ENCODE peak calls at places on chromosome 13, in eight cellular contexts. One of them, this sample, is unnamed. For H3K9me3, the result is how much of the 10 kb centered on the place peaks cover.

GRCh38 chr13:112246731-112247470 is 129.3 kb upstream of the SPACA7 start:
- DNase-seq in tibial artery: no peak
- DNase-seq in ascending aorta: no peak
- DNase-seq in ovary: no peak
- DNase-seq in tibial nerve: no peak
- DNase-seq in endodermal cell: no peak
- DNase-seq in body of pancreas: no peak
- DNase-seq in cardiac muscle cell: no peak
- DNase-seq in this sample: no peak

GRCh38 chr13:78601124-78601885 is 2.0 kb downstream of the POU4F1 start:
- DNase-seq in tibial artery: no peak
- DNase-seq in ascending aorta: no peak
- DNase-seq in ovary: no peak
- DNase-seq in tibial nerve: no peak
- DNase-seq in endodermal cell: peak
- DNase-seq in body of pancreas: no peak
- DNase-seq in cardiac muscle cell: peak
- DNase-seq in this sample: no peak

GRCh38 chr13:106530907-106531520 is 4.4 kb downstream of the EFNB2 start:
- DNase-seq in tibial artery: no peak
- DNase-seq in ascending aorta: no peak
- DNase-seq in ovary: no peak
- DNase-seq in tibial nerve: no peak
- DNase-seq in endodermal cell: no peak
- DNase-seq in body of pancreas: no peak
- DNase-seq in cardiac muscle cell: no peak
- DNase-seq in this sample: no peak

GRCh38 chr13:107348471-107348870 is 780.5 kb upstream of the ARGLU1 start:
- DNase-seq in tibial artery: no peak
- DNase-seq in ascending aorta: no peak
- DNase-seq in ovary: no peak
- DNase-seq in tibial nerve: no peak
- DNase-seq in endodermal cell: no peak
- DNase-seq in body of pancreas: no peak
- DNase-seq in cardiac muscle cell: peak
- DNase-seq in this sample: no peak

GRCh38 chr13:51151463-51151862 is 40.4 kb upstream of the C13orf42 start:
- DNase-seq in tibial artery: no peak
- DNase-seq in ascending aorta: no peak
- DNase-seq in ovary: no peak
- DNase-seq in tibial nerve: no peak
- DNase-seq in endodermal cell: no peak
- DNase-seq in body of pancreas: no peak
- DNase-seq in cardiac muscle cell: no peak
- DNase-seq in this sample: no peak

GRCh38 chr13:51768976-51769375 is 35.0 kb downstream of the DHRS12 start:
- DNase-seq in tibial artery: no peak
- DNase-seq in ascending aorta: no peak
- DNase-seq in ovary: no peak
- DNase-seq in tibial nerve: no peak
- DNase-seq in endodermal cell: no peak
- DNase-seq in body of pancreas: no peak
- DNase-seq in cardiac muscle cell: no peak
- DNase-seq in this sample: no peak

GRCh38 chr13:78655906-78656305 is 3.0 kb downstream of the OBI1 start:
- DNase-seq in tibial artery: no peak
- DNase-seq in ascending aorta: no peak
- DNase-seq in ovary: no peak
- DNase-seq in tibial nerve: no peak
- DNase-seq in endodermal cell: no peak
- DNase-seq in body of pancreas: no peak
- DNase-seq in cardiac muscle cell: no peak
- DNase-seq in this sample: no peak

GRCh38 chr13:109315481-109315880 is 470.9 kb downstream of the IRS2 start:
- DNase-seq in tibial artery: no peak
- DNase-seq in ascending aorta: no peak
- DNase-seq in ovary: no peak
- DNase-seq in tibial nerve: no peak
- DNase-seq in endodermal cell: no peak
- DNase-seq in body of pancreas: no peak
- DNase-seq in cardiac muscle cell: no peak
- DNase-seq in this sample: no peak

GRCh38 chr13:83824561-83824960 is 57.7 kb downstream of the SLITRK1 start:
- DNase-seq in tibial artery: no peak
- DNase-seq in ascending aorta: no peak
- DNase-seq in ovary: no peak
- DNase-seq in tibial nerve: no peak
- DNase-seq in endodermal cell: peak
- DNase-seq in body of pancreas: no peak
- DNase-seq in cardiac muscle cell: no peak
- DNase-seq in this sample: no peak
- H3K9me3 ChIP-seq in tibial artery: under half
- H3K9me3 ChIP-seq in ascending aorta: under half
- H3K9me3 ChIP-seq in ovary: under half
- H3K9me3 ChIP-seq in tibial nerve: under half
- H3K9me3 ChIP-seq in endodermal cell: under half
- H3K9me3 ChIP-seq in body of pancreas: under half
- H3K9me3 ChIP-seq in cardiac muscle cell: under half
- H3K9me3 ChIP-seq in this sample: under half

DNA sequence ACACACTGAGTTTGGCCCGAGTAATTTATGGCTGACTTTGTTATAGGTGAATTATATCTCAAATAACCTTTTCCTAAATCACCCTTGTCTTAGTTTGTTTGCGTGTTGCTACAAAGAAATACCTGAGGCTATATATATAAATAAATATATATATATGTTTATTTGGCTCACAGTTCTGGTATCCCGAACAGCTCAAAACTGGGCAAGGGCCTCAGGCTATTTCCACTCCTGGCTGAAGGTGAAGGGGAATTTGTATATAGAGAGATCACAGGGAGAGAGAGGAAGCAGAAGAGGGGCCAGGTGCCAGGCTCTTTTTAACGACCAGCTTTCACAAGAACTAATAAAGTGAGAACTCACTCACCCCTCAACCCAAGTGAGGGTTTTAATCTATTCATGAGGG is 159.9 kb upstream of the STARD13 start:
- DNase-seq in tibial artery: no peak
- DNase-seq in ascending aorta: no peak
- DNase-seq in ovary: no peak
- DNase-seq in tibial nerve: no peak
- DNase-seq in endodermal cell: no peak
- DNase-seq in body of pancreas: no peak
- DNase-seq in cardiac muscle cell: no peak
- DNase-seq in this sample: no peak
- H3K4me3 ChIP-seq in tibial artery: no peak
- H3K4me3 ChIP-seq in ascending aorta: no peak
- H3K4me3 ChIP-seq in ovary: no peak
- H3K4me3 ChIP-seq in tibial nerve: no peak
- H3K4me3 ChIP-seq in endodermal cell: no peak
- H3K4me3 ChIP-seq in body of pancreas: no peak
- H3K4me3 ChIP-seq in cardiac muscle cell: no peak
- H3K4me3 ChIP-seq in this sample: no peak

DNA sequence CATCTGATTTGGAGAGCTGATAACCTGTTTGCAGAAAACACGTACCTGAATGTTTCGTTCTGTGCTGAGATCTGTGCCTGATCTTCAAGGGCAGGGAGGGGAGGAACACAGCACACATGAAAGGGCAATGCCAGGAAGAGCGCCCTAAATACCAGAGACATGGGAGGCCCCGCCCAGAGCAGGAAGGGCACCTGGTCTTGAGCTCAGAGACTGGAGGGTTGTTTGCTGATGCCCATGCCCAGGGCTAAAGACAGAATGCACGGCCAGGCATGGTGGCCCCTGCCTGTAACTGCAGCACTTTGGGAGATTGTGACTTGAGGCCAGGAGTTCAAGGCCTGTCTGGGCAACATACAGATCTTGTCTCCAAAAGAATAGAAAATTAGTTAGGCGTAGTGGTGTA is 183.2 kb downstream of the TUBA3C start:
- DNase-seq in tibial artery: no peak
- DNase-seq in ascending aorta: no peak
- DNase-seq in ovary: no peak
- DNase-seq in tibial nerve: no peak
- DNase-seq in endodermal cell: no peak
- DNase-seq in body of pancreas: no peak
- DNase-seq in cardiac muscle cell: no peak
- DNase-seq in this sample: no peak
- H3K9me3 ChIP-seq in tibial artery: under half
- H3K9me3 ChIP-seq in ascending aorta: under half
- H3K9me3 ChIP-seq in ovary: under half
- H3K9me3 ChIP-seq in tibial nerve: under half
- H3K9me3 ChIP-seq in endodermal cell: half or more
- H3K9me3 ChIP-seq in body of pancreas: under half
- H3K9me3 ChIP-seq in cardiac muscle cell: under half
- H3K9me3 ChIP-seq in this sample: half or more

DNA sequence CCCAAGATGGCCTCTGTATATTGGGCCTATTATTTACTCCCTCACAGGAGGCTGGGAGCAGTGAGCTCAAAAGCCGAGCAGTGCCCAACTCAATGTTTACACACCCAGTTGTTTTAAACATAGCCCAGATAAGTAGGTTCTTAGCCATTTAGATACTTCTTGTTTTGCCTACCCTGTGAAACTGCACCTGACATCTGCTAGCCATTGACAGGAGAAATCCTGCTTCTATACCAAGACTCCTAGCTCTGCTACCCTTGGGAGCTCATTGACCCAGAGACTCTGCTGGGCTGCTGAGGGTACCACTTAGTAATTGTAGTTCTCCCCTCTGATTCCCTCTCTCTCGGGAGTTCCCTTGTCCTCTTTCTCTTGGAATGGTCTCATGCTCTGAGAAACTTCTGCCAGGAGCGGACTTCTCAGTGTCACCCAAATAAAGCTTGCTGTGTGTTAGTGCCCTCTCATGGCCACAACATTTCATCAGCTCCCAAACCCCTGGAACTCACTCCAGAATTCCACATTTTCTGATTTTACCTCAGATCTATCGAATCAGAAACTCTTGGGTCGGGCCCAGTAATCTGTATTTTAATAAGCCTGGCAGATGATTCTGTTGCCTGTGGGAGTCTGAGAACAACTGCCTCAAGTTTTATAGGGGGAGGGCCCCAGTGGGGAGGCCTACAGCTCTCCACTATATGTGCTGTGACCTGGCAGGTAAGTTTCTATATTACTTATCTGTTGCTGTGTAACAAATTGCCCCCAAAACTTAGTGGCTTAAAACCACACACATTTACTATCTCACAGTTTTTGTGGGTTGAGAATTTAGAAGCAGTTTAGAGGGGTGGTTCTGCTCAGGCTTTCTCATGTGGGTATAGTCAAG is 221.1 kb downstream of the TDRD3 start:
- DNase-seq in tibial artery: no peak
- DNase-seq in ascending aorta: no peak
- DNase-seq in ovary: no peak
- DNase-seq in tibial nerve: no peak
- DNase-seq in endodermal cell: peak
- DNase-seq in body of pancreas: no peak
- DNase-seq in cardiac muscle cell: peak
- DNase-seq in this sample: no peak
- H3K4me3 ChIP-seq in tibial artery: no peak
- H3K4me3 ChIP-seq in ascending aorta: no peak
- H3K4me3 ChIP-seq in ovary: no peak
- H3K4me3 ChIP-seq in tibial nerve: no peak
- H3K4me3 ChIP-seq in endodermal cell: no peak
- H3K4me3 ChIP-seq in body of pancreas: no peak
- H3K4me3 ChIP-seq in cardiac muscle cell: no peak
- H3K4me3 ChIP-seq in this sample: no peak

DNA sequence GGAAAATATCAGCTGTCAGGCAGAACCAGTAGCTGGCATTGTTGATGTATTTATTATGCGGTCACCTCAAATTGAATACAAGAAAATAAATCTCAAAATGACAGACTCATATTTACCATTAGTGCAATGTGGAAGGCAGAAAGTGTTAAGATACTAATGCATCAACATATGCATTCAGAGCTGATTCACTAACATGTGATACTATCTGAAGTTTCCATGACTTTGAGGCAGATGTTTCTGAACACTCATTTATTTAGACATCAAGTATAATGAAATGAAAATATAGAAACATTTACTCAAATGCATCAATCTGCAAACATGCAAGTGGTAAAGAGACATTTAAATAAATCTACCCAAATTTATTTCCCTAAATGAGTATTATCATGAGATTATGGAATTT is 474.2 kb upstream of the SLC10A2 start:
- DNase-seq in tibial artery: no peak
- DNase-seq in ascending aorta: no peak
- DNase-seq in ovary: no peak
- DNase-seq in tibial nerve: no peak
- DNase-seq in endodermal cell: no peak
- DNase-seq in body of pancreas: no peak
- DNase-seq in cardiac muscle cell: no peak
- DNase-seq in this sample: no peak
- H3K9me3 ChIP-seq in tibial artery: under half
- H3K9me3 ChIP-seq in ascending aorta: under half
- H3K9me3 ChIP-seq in ovary: under half
- H3K9me3 ChIP-seq in tibial nerve: under half
- H3K9me3 ChIP-seq in endodermal cell: under half
- H3K9me3 ChIP-seq in body of pancreas: under half
- H3K9me3 ChIP-seq in cardiac muscle cell: under half
- H3K9me3 ChIP-seq in this sample: under half

DNA sequence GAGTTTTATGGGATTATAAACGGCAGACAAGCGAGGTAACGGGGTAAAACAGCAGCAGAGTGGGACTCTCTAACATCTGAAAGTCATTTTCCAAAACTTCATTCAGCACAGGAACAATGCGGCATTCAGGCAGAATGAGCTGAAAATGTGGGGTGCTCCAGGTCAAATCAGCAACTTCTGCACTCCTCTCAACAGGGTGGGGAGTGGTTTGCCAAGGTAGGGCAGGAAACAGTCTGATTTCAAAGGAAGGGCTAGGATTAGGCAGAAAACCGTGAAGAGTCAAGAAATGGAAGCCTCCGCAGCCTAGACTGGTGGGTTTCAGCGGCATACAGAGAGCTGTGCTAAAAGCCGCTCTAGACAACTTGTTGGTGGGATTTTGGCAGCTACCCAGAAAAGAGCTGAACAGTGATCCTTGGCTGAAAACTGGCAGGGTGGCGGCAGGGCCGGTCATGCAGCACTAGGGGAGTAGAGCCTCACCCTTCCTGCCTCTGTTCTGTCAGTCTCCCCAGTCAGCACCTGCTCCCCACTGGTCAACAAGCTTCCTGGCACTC is 154.2 kb upstream of the KLF12 start:
- DNase-seq in tibial artery: no peak
- DNase-seq in ascending aorta: no peak
- DNase-seq in ovary: peak
- DNase-seq in tibial nerve: no peak
- DNase-seq in endodermal cell: peak
- DNase-seq in body of pancreas: peak
- DNase-seq in cardiac muscle cell: no peak
- DNase-seq in this sample: no peak
- H3K4me3 ChIP-seq in tibial artery: peak
- H3K4me3 ChIP-seq in ascending aorta: peak
- H3K4me3 ChIP-seq in ovary: no peak
- H3K4me3 ChIP-seq in tibial nerve: peak
- H3K4me3 ChIP-seq in endodermal cell: no peak
- H3K4me3 ChIP-seq in body of pancreas: no peak
- H3K4me3 ChIP-seq in cardiac muscle cell: no peak
- H3K4me3 ChIP-seq in this sample: no peak

GRCh38 chr13:41148421-41149283 is 16.1 kb upstream of the KBTBD6 start:
- DNase-seq in tibial artery: no peak
- DNase-seq in ascending aorta: no peak
- DNase-seq in ovary: no peak
- DNase-seq in tibial nerve: no peak
- DNase-seq in endodermal cell: peak
- DNase-seq in body of pancreas: no peak
- DNase-seq in cardiac muscle cell: no peak
- DNase-seq in this sample: no peak
- H3K9me3 ChIP-seq in tibial artery: under half
- H3K9me3 ChIP-seq in ascending aorta: under half
- H3K9me3 ChIP-seq in ovary: under half
- H3K9me3 ChIP-seq in tibial nerve: under half
- H3K9me3 ChIP-seq in endodermal cell: half or more
- H3K9me3 ChIP-seq in body of pancreas: under half
- H3K9me3 ChIP-seq in cardiac muscle cell: under half
- H3K9me3 ChIP-seq in this sample: under half